ENCODE peak calls at places on chromosomes 3 and 15, in five cellular contexts. C, A, W, I and K are unnamed samples.

GRCh38 chr3:57959407-57960173 is 48.6 kb upstream of the FLNB start:
- DNase-seq in A (no peak), C (peak; percentile 62), I (no peak), W (no peak), K (no peak)

GRCh38 chr3:157626817-157627216 is 123.6 kb upstream of the VEPH1 start:
- DNase-seq in C (no peak), A (no peak), W (no peak), I (no peak), K (no peak)

GRCh38 chr15:81809543-81809942 is 236.3 kb downstream of the MEX3B start:
- DNase-seq in A (peak; percentile 39), I (no peak), C (no peak), W (peak; percentile 25), K (peak; percentile 31)

GRCh38 chr15:41890050-41890690 is 3.7 kb downstream of the SPTBN5 start:
- DNase-seq in I (no peak), A (no peak), W (no peak), C (no peak), K (no peak)

GRCh38 chr3:84547971-84548970 is 410.5 kb upstream of the CADM2 start:
- DNase-seq in A (peak; percentile 23), I (no peak), W (no peak), C (peak; percentile 14), K (no peak)

GRCh38 chr3:63364909-63365308 is 86.8 kb downstream of the SYNPR start:
- DNase-seq in I (no peak), W (no peak), A (no peak), C (no peak), K (no peak)

GRCh38 chr15:36632196-36632595 is 52.8 kb downstream of the CDIN1 start:
- DNase-seq in W (no peak), A (no peak), C (peak; percentile 43), I (no peak), K (no peak)

GRCh38 chr15:99455796-99456160 is 110.0 kb upstream of the MEF2A start:
- DNase-seq in I (no peak), A (no peak), C (no peak), W (no peak), K (no peak)

GRCh38 chr3:165854696-165855095 is 17.5 kb upstream of the BCHE start:
- DNase-seq in W (no peak), A (peak; percentile 10), C (peak; percentile 31), I (no peak), K (no peak)

GRCh38 chr3:65924762-65925161 is 114.0 kb downstream of the MAGI1 start:
- DNase-seq in W (no peak), C (peak; percentile 67), I (no peak), A (no peak), K (no peak)

GRCh38 chr15:78642341-78642740 is 1.3 kb upstream of the CHRNB4 start:
- DNase-seq in W (no peak), C (no peak), I (no peak), A (no peak), K (no peak)

GRCh38 chr3:32313723-32314473 is 75.4 kb downstream of the CMTM8 start:
- DNase-seq in C (peak; percentile 53), I (no peak), W (no peak), A (no peak), K (peak; percentile 47)

GRCh38 chr3:188206787-188207186 is 52.8 kb downstream of the LPP start:
- DNase-seq in A (no peak), C (no peak), W (no peak), I (no peak), K (no peak)

GRCh38 chr3:24740367-24740766 is 245.7 kb upstream of the THRB start:
- DNase-seq in C (no peak), I (no peak), W (no peak), A (no peak), K (no peak)

GRCh38 chr3:42143440-42143839 is 52.3 kb downstream of the TRAK1 start:
- DNase-seq in C (no peak), W (no peak), A (no peak), I (no peak), K (no peak)

GRCh38 chr3:133283958-133284807 is 115.7 kb upstream of the BFSP2 start:
- DNase-seq in I (no peak), C (no peak), A (no peak), W (no peak), K (no peak)

GRCh38 chr3:17023006-17023664 is 138.4 kb downstream of the PLCL2 start:
- DNase-seq in I (no peak), C (peak; percentile 26), A (peak; percentile 80), W (no peak), K (peak; percentile 81)

GRCh38 chr3:175260145-175260794 is 401.1 kb downstream of the NAALADL2 start:
- DNase-seq in A (no peak), W (no peak), I (no peak), C (peak; percentile 83), K (no peak)

GRCh38 chr3:190883973-190884832 is 21.7 kb upstream of the GMNC start:
- DNase-seq in I (no peak), A (peak; percentile 58), C (peak; percentile 73), W (peak; percentile 47), K (peak; percentile 51)

GRCh38 chr3:8593022-8593817 is 51.4 kb downstream of the SSUH2 start:
- DNase-seq in I (no peak), C (no peak), A (no peak), W (no peak), K (no peak)

GRCh38 chr3:104437891-104438290 is 928.8 kb upstream of the ALCAM start:
- DNase-seq in I (no peak), A (no peak), W (no peak), C (peak; percentile 88), K (no peak)

GRCh38 chr15:74835312-74835823 is 7.6 kb downstream of the ULK3 start:
- DNase-seq in A (peak; percentile 49), I (peak; percentile 47), W (peak; percentile 50), C (peak; percentile 40), K (peak; percentile 59)

GRCh38 chr3:152402698-152403456 is 134.1 kb downstream of the MBNL1 start:
- DNase-seq in C (no peak), I (no peak), A (peak; percentile 28), W (no peak), K (peak; percentile 35)

GRCh38 chr15:76107169-76107568 is 47.4 kb downstream of the TMEM266 start:
- DNase-seq in C (no peak), I (no peak), W (no peak), A (no peak), K (no peak)

GRCh38 chr15:88066758-88067157 is 189.8 kb downstream of the NTRK3 start:
- DNase-seq in W (no peak), C (no peak), I (no peak), A (no peak), K (no peak)

GRCh38 chr3:47096955-47097354 is 67.0 kb downstream of the SETD2 start:
- DNase-seq in C (peak; percentile 65), A (no peak), W (no peak), I (no peak), K (no peak)

GRCh38 chr15:95601525-95601924 is 729.0 kb upstream of the NR2F2 start:
- DNase-seq in W (no peak), I (no peak), C (no peak), A (no peak), K (no peak)

GRCh38 chr15:67359431-67360082 is 105.0 kb downstream of the IQCH start:
- DNase-seq in I (no peak), W (no peak), A (no peak), C (no peak), K (no peak)

GRCh38 chr3:184361932-184362667 is 590 bp downstream of the POLR2H start:
- DNase-seq in C (peak; percentile 72), A (peak; percentile 50), I (peak; percentile 62), W (peak; percentile 60), K (peak; percentile 69)

GRCh38 chr3:170809021-170809974 is 60.7 kb downstream of the RPL22L1 start:
- DNase-seq in C (peak; percentile 81), A (peak; percentile 41), W (peak; percentile 19), I (no peak), K (peak; percentile 12)

GRCh38 chr15:73965730-73966103 is 26.4 kb downstream of the STOML1 start:
- DNase-seq in C (peak; percentile 62), A (peak; percentile 76), I (no peak), W (peak; percentile 63), K (peak; percentile 40)

GRCh38 chr3:149808209-149808829 is 4.7 kb upstream of the RNF13 start:
- DNase-seq in C (peak; percentile 82), W (peak; percentile 65), I (peak; percentile 26), A (peak; percentile 65), K (peak; percentile 72)

GRCh38 chr3:188047536-188047935 is 106.4 kb upstream of the LPP start:
- DNase-seq in I (no peak), C (no peak), A (no peak), W (no peak), K (no peak)

GRCh38 chr15:28935316-28935715 is 49.5 kb downstream of the APBA2 start:
- DNase-seq in I (no peak), W (no peak), A (peak; percentile 42), C (no peak), K (peak; percentile 85)
- TF ChIP-seq CTCF in I (no peak), W (no peak), A (peak; percentile 38), C (peak; percentile 39), K (peak; percentile 51)

GRCh38 chr15:30922469-30923311 is 19.0 kb downstream of the FAN1 start:
- DNase-seq in C (peak; percentile 83), I (no peak), A (no peak), W (no peak), K (no peak)
- TF ChIP-seq CTCF in C (no peak), I (no peak), A (no peak), W (no peak), K (no peak)

GRCh38 chr3:3170998-3171397 is 8.5 kb downstream of the CRBN start:
- DNase-seq in C (peak; percentile 43), A (peak; percentile 42), W (no peak), I (no peak), K (no peak)
- TF ChIP-seq CTCF in C (peak; percentile 30), A (peak; percentile 20), W (peak; percentile 58), I (no peak), K (peak; percentile 63)

GRCh38 chr3:196947136-196947859 is 5.0 kb upstream of the NCBP2 start:
- DNase-seq in W (no peak), C (no peak), A (no peak), I (no peak), K (no peak)
- TF ChIP-seq CTCF in W (peak; percentile 18), C (peak; percentile 33), A (peak; percentile 6), I (no peak), K (no peak)

DNA sequence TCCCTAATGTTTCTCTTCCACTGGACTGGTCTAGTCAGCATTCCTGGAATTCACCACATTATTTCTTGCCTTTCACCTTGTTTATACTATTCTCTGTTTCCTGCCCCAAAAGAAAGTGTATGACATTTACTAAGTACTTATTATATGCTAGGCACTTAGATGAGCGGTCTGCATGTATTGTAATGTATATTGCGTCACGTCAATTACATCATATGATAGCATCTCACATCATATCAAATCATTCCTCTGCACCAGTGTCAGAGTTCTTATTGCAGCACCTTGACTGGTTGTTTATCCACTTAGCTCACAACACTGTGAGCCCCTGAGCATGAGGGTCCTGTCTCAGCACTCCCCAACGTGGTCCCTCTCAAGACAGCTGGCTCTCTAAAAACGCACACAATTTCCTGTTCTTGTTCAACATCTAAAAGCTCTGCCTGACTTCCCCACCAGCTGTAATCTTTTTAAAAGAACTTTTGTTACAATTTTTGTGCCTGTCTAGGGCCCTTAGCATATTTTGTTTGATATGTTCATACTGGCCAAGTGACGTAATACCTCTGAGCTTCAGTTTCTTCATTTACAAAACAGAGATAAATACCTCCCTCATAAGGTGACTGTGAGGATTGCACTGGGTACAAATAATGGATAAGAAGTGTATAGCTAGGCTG is 58.8 kb downstream of the ARHGAP31 start:
- DNase-seq in I (no peak), A (peak; percentile 61), C (peak; percentile 68), W (no peak), K (peak; percentile 23)
- TF ChIP-seq CTCF in I (no peak), A (peak; percentile 11), C (peak; percentile 35), W (peak; percentile 44), K (peak; percentile 42)